ENCODE peak calls at places on chromosomes 16 and 17, in ten cellular contexts. P, R, Y, T, W, N, V, I, O and Z are unnamed samples.
A peak's percentile ranks its signal among the peaks of the same experiment; 100 is the strongest.

GRCh38 chr17:10115536-10115932 is 82.9 kb downstream of the GAS7 start:
- DNase-seq in W (no peak), V (no peak), I (no peak), N (no peak), Y (no peak), P (no peak), T (no peak), O (no peak), R (no peak), Z (no peak)

GRCh38 chr17:8015957-8016631 is 13.7 kb downstream of the GUCY2D start:
- DNase-seq in V (no peak), T (no peak), Y (no peak), O (peak; percentile 44), N (peak; percentile 90), I (peak; percentile 68), P (no peak), W (peak; percentile 53), R (no peak), Z (peak; percentile 89)

GRCh38 chr16:3029499-3030127 is 5.8 kb downstream of the THOC6 start:
- DNase-seq in T (no peak), P (no peak), R (no peak), O (peak; percentile 63), N (peak; percentile 88), W (no peak), V (no peak), Y (peak; percentile 26), I (no peak), Z (peak; percentile 50)

GRCh38 chr16:1424028-1424427 is 3.5 kb upstream of the UQCC4 start:
- DNase-seq in P (no peak), T (no peak), N (no peak), Y (no peak), W (no peak), R (no peak), O (no peak), V (no peak), I (no peak), Z (no peak)

GRCh38 chr17:1645207-1646171 is at the start of gene SCARF1:
- DNase-seq in R (peak; percentile 36), Y (no peak), V (peak; percentile 76), P (no peak), T (no peak), N (peak; percentile 87), O (peak; percentile 81), W (no peak), I (peak; percentile 79), Z (peak; percentile 75)

GRCh38 chr17:4143563-4144410 is 790 bp downstream of the CYB5D2 start:
- DNase-seq in Y (peak; percentile 91), I (peak; percentile 96), R (peak; percentile 96), T (peak; percentile 94), W (peak; percentile 88), V (peak; percentile 92), N (peak; percentile 99), O (peak; percentile 92), P (peak; percentile 91), Z (peak; percentile 97)

GRCh38 chr16:87850009-87851006 is 19.0 kb downstream of the SLC7A5 start:
- DNase-seq in N (peak; percentile 89), O (peak; percentile 71), V (peak; percentile 72), R (peak; percentile 73), T (peak; percentile 49), W (peak; percentile 75), I (no peak), Y (peak; percentile 82), P (peak; percentile 46), Z (peak; percentile 93)

GRCh38 chr17:16940116-16940881 is 31.6 kb downstream of the TNFRSF13B start:
- DNase-seq in I (peak; percentile 32), R (no peak), V (no peak), O (peak; percentile 15), T (no peak), N (peak; percentile 65), Y (no peak), W (no peak), P (no peak), Z (peak; percentile 99)

GRCh38 chr16:3444032-3444388 is 530 bp downstream of the NAA60 start:
- DNase-seq in Y (peak; percentile 22), P (no peak), V (no peak), W (no peak), R (peak; percentile 49), N (no peak), O (no peak), T (peak; percentile 73), I (no peak), Z (peak; percentile 67)

GRCh38 chr16:51147776-51148673 is 3.0 kb downstream of the SALL1 start:
- DNase-seq in V (no peak), N (no peak), R (no peak), O (no peak), Y (no peak), T (no peak), I (no peak), P (no peak), W (no peak), Z (no peak)

GRCh38 chr16:51148674-51149228 is 2.3 kb downstream of the SALL1 start:
- DNase-seq in I (no peak), W (no peak), R (no peak), N (no peak), T (no peak), P (no peak), O (no peak), Y (no peak), V (no peak), Z (no peak)

GRCh38 chr16:51150159-51150893 is 744 bp downstream of the SALL1 start:
- DNase-seq in N (peak; percentile 74), R (no peak), W (no peak), V (no peak), Y (no peak), T (no peak), I (no peak), O (no peak), P (peak; percentile 41), Z (peak; percentile 76)

GRCh38 chr16:51149721-51150158 is 1.3 kb downstream of the SALL1 start:
- DNase-seq in N (peak; percentile 63), O (no peak), V (no peak), T (no peak), P (no peak), I (no peak), W (no peak), R (no peak), Y (no peak), Z (peak; percentile 67)

DNA sequence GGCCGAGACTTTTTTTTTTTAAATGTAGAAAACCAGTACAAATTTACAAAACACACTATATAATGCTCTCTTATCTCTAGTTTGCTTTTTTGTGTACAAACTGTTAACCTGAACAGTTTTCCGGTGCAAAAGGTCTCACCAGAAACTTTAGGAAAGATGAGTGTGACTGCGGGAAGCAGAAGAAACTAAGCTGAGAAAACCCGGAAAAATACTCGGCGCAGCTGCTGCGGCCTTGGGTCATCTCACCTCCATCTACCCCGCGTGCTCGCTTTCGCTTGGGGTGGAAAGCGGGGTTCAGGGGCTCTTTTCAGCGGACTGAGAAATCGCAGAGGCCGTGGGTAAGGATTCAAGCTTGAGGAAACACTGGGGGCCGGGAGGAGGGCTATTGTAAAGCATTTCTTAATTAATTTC is 1.8 kb downstream of the SALL1 start:
- DNase-seq in O (no peak), I (no peak), T (no peak), R (no peak), V (no peak), W (no peak), N (no peak), P (no peak), Y (no peak), Z (peak; percentile 48)
- H3K27me3 ChIP-seq in O (no peaks in the 10 kb centered on the region), I (peaks cover 57% of the 10 kb centered on the region), T (peaks cover 37% of the 10 kb centered on the region), R (no peaks in the 10 kb centered on the region), V (peaks cover 98% of the 10 kb centered on the region), W (peaks cover 43% of the 10 kb centered on the region), N (peaks cover 7% of the 10 kb centered on the region), P (no peaks in the 10 kb centered on the region), Y (no peaks in the 10 kb centered on the region), Z (no peaks in the 10 kb centered on the region)

GRCh38 chr17:79926002-79926307 is 86.7 kb upstream of the CBX4 start:
- DNase-seq in I (no peak), V (no peak), O (no peak), P (no peak), R (peak; percentile 57), Y (no peak), T (no peak), N (no peak), W (no peak), Z (no peak)

GRCh38 chr17:79923974-79924638 is 84.9 kb upstream of the CBX4 start:
- DNase-seq in N (peak; percentile 59), V (no peak), R (peak; percentile 87), Y (peak; percentile 30), O (no peak), W (no peak), T (no peak), I (no peak), P (no peak), Z (peak; percentile 99)

GRCh38 chr17:79924639-79924976 is 85.4 kb upstream of the CBX4 start:
- DNase-seq in I (no peak), N (no peak), O (no peak), P (no peak), R (no peak), T (no peak), V (no peak), W (no peak), Y (no peak), Z (no peak)

GRCh38 chr17:79926308-79927135 is 87.3 kb upstream of the CBX4 start:
- DNase-seq in O (no peak), R (peak; percentile 63), I (no peak), Y (no peak), T (no peak), W (peak; percentile 50), P (no peak), N (peak; percentile 59), V (no peak), Z (no peak)

GRCh38 chr17:79925242-79925957 is 86.2 kb upstream of the CBX4 start:
- DNase-seq in P (no peak), O (peak; percentile 79), I (no peak), R (peak; percentile 65), T (peak; percentile 54), V (peak; percentile 58), N (peak; percentile 71), Y (no peak), W (peak; percentile 92), Z (peak; percentile 78)
- TF ChIP-seq CTCF in P (no peak), O (no peak), I (no peak), R (no peak), T (no peak), V (no peak), N (no peak), Y (no peak), W (peak; percentile 22), Z (no peak)

DNA sequence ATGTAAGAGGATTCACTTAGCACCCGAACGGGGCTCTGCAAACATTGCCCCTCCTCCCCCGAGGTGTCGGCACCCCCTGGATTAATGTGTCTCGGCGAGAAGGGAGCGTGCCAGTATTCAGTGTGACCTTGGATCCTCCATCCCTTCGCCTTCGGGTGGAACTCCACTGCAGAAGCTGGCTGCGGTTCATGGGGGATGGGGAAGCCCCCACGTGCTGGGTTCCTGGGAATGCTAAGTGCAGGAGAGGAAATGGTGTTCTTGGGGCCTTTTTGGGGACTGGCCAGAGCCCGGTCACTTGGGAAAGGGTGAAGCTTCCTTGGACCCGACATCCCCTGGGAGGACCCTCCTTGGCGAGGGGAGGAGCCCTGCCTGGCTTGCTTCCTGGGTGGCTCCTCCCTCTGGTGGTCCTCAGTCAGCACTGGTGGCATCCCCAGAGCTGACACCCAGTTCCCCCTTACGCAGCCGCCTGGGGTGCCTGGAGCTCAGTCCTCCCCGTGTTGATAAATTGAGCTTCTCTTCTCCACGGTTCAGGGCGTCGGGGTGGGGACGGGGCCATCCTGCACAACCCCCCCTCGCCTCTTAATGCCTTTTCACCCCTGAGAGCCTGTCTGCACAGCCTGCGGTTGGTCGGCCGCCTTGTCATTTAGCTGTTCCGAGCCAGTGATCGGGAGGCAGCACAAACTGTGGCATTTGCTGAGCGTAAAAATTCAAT is 30.8 kb upstream of the GSE1 start:
- DNase-seq in O (no peak), N (peak; percentile 39), I (no peak), R (no peak), P (no peak), Y (no peak), W (no peak), V (no peak), T (no peak), Z (no peak)
- H3K4me1 ChIP-seq in O (no peaks in the 10 kb centered on the region), N (peaks cover 53% of the 10 kb centered on the region), I (peaks cover 100% of the 10 kb centered on the region), R (peaks cover 33% of the 10 kb centered on the region), P (no peaks in the 10 kb centered on the region), Y (peaks cover 26% of the 10 kb centered on the region), W (peaks cover 49% of the 10 kb centered on the region), V (peaks cover 10% of the 10 kb centered on the region), T (peaks cover 16% of the 10 kb centered on the region), Z (peaks cover 10% of the 10 kb centered on the region)

GRCh38 chr17:55734128-55734781 is 11.6 kb upstream of the TMEM100 start:
- DNase-seq in I (no peak), T (no peak), W (no peak), O (no peak), V (no peak), P (no peak), N (no peak), R (no peak), Y (no peak), Z (peak; percentile 69)
- H3K27me3 ChIP-seq in I (no peaks in the 10 kb centered on the region), T (no peaks in the 10 kb centered on the region), W (no peaks in the 10 kb centered on the region), O (no peaks in the 10 kb centered on the region), V (no peaks in the 10 kb centered on the region), P (no peaks in the 10 kb centered on the region), N (no peaks in the 10 kb centered on the region), R (no peaks in the 10 kb centered on the region), Y (no peaks in the 10 kb centered on the region), Z (no peaks in the 10 kb centered on the region)